ENCODE peak calls at places on chromosomes 6 and 20, in five cellular contexts. One of them, this sample, is unnamed.
A peak's percentile ranks its signal among the peaks of the same experiment; 100 is the strongest.

GRCh38 chr6:26032387-26033131 is 54.7 kb upstream of the HFE start:
- DNase-seq in SHP77: no peak
- DNase-seq in kidney tubule cell: peak; percentile 69
- DNase-seq in esophagus squamous epithelium: no peak
- DNase-seq in HFF-Myc: no peak
- DNase-seq in this sample: no peak

GRCh38 chr20:36646678-36647077 is 682 bp upstream of the SLA2 start:
- DNase-seq in HFF-Myc: no peak
- DNase-seq in kidney tubule cell: no peak
- DNase-seq in esophagus squamous epithelium: no peak
- DNase-seq in SHP77: no peak
- DNase-seq in this sample: no peak

GRCh38 chr6:104118274-104118673 is 741.4 kb downstream of the HACE1 start:
- DNase-seq in HFF-Myc: no peak
- DNase-seq in kidney tubule cell: peak; percentile 51
- DNase-seq in SHP77: no peak
- DNase-seq in esophagus squamous epithelium: no peak
- DNase-seq in this sample: no peak

GRCh38 chr20:61295726-61296628 is 43.9 kb downstream of the CDH4 start:
- DNase-seq in esophagus squamous epithelium: no peak
- DNase-seq in HFF-Myc: no peak
- DNase-seq in SHP77: no peak
- DNase-seq in kidney tubule cell: no peak
- DNase-seq in this sample: no peak

GRCh38 chr6:56343295-56343694 is 95.9 kb upstream of the COL21A1 start:
- DNase-seq in SHP77: no peak
- DNase-seq in esophagus squamous epithelium: no peak
- DNase-seq in HFF-Myc: no peak
- DNase-seq in kidney tubule cell: no peak
- DNase-seq in this sample: no peak

GRCh38 chr20:461254-462198 is 807 bp downstream of the TBC1D20 start:
- DNase-seq in kidney tubule cell: peak; percentile 56
- DNase-seq in HFF-Myc: no peak
- DNase-seq in esophagus squamous epithelium: no peak
- DNase-seq in SHP77: peak; percentile 40
- DNase-seq in this sample: peak; percentile 69

GRCh38 chr20:1809121-1809520 is 86.1 kb upstream of the SIRPA start:
- DNase-seq in kidney tubule cell: peak; percentile 97
- DNase-seq in SHP77: no peak
- DNase-seq in esophagus squamous epithelium: no peak
- DNase-seq in HFF-Myc: peak; percentile 40
- DNase-seq in this sample: no peak

GRCh38 chr6:14448246-14448645 is 330.7 kb downstream of the CD83 start:
- DNase-seq in SHP77: no peak
- DNase-seq in kidney tubule cell: no peak
- DNase-seq in esophagus squamous epithelium: no peak
- DNase-seq in HFF-Myc: no peak
- DNase-seq in this sample: no peak

GRCh38 chr20:50379049-50379990 is 130.9 kb upstream of the PTPN1 start:
- DNase-seq in HFF-Myc: peak; percentile 51
- DNase-seq in SHP77: peak; percentile 54
- DNase-seq in kidney tubule cell: no peak
- DNase-seq in esophagus squamous epithelium: peak; percentile 14
- DNase-seq in this sample: peak; percentile 94

GRCh38 chr20:25325073-25325472 is 65.6 kb downstream of the ABHD12 start:
- DNase-seq in esophagus squamous epithelium: no peak
- DNase-seq in SHP77: no peak
- DNase-seq in HFF-Myc: no peak
- DNase-seq in kidney tubule cell: no peak
- DNase-seq in this sample: no peak

GRCh38 chr6:38348366-38348765 is 291.4 kb downstream of the BTBD9 start:
- DNase-seq in HFF-Myc: no peak
- DNase-seq in esophagus squamous epithelium: no peak
- DNase-seq in kidney tubule cell: no peak
- DNase-seq in SHP77: no peak
- DNase-seq in this sample: no peak

GRCh38 chr6:168601101-168601500 is 160.1 kb downstream of the SMOC2 start:
- DNase-seq in kidney tubule cell: no peak
- DNase-seq in SHP77: no peak
- DNase-seq in HFF-Myc: no peak
- DNase-seq in esophagus squamous epithelium: no peak
- DNase-seq in this sample: no peak

GRCh38 chr20:17594443-17594842 is 24.6 kb downstream of the DSTN start:
- DNase-seq in esophagus squamous epithelium: no peak
- DNase-seq in SHP77: no peak
- DNase-seq in kidney tubule cell: peak; percentile 40
- DNase-seq in HFF-Myc: no peak
- DNase-seq in this sample: no peak

GRCh38 chr6:50030777-50031562 is 9.2 kb upstream of the DEFB110 start:
- DNase-seq in esophagus squamous epithelium: no peak
- DNase-seq in HFF-Myc: no peak
- DNase-seq in SHP77: peak; percentile 81
- DNase-seq in kidney tubule cell: peak; percentile 6
- DNase-seq in this sample: no peak

GRCh38 chr20:23966927-23967615 is 21.5 kb downstream of the GGTLC1 start:
- DNase-seq in esophagus squamous epithelium: no peak
- DNase-seq in HFF-Myc: no peak
- DNase-seq in SHP77: no peak
- DNase-seq in kidney tubule cell: no peak
- DNase-seq in this sample: peak; percentile 58

GRCh38 chr20:3313681-3314080 is 74.7 kb upstream of the SLC4A11 start:
- DNase-seq in kidney tubule cell: peak; percentile 9
- DNase-seq in esophagus squamous epithelium: no peak
- DNase-seq in HFF-Myc: no peak
- DNase-seq in SHP77: peak; percentile 44
- DNase-seq in this sample: no peak

GRCh38 chr6:170176621-170177382 is 114.1 kb downstream of the DLL1 start:
- DNase-seq in HFF-Myc: no peak
- DNase-seq in SHP77: peak; percentile 49
- DNase-seq in esophagus squamous epithelium: no peak
- DNase-seq in kidney tubule cell: no peak
- DNase-seq in this sample: no peak

GRCh38 chr20:44218441-44218840 is 7.9 kb upstream of the OSER1 start:
- DNase-seq in HFF-Myc: no peak
- DNase-seq in kidney tubule cell: no peak
- DNase-seq in SHP77: no peak
- DNase-seq in esophagus squamous epithelium: no peak
- DNase-seq in this sample: no peak

GRCh38 chr6:80438728-80439127 is 332.3 kb downstream of the BCKDHB start:
- DNase-seq in SHP77: no peak
- DNase-seq in esophagus squamous epithelium: no peak
- DNase-seq in HFF-Myc: peak; percentile 59
- DNase-seq in kidney tubule cell: peak; percentile 77
- DNase-seq in this sample: no peak

GRCh38 chr6:110039996-110040383 is 61.9 kb downstream of the GPR6 start:
- DNase-seq in HFF-Myc: peak; percentile 11
- DNase-seq in SHP77: peak; percentile 61
- DNase-seq in kidney tubule cell: peak; percentile 54
- DNase-seq in esophagus squamous epithelium: no peak
- DNase-seq in this sample: no peak

GRCh38 chr6:101705866-101706265 is 312.4 kb downstream of the GRIK2 start:
- DNase-seq in kidney tubule cell: no peak
- DNase-seq in HFF-Myc: no peak
- DNase-seq in esophagus squamous epithelium: no peak
- DNase-seq in SHP77: no peak
- DNase-seq in this sample: no peak

GRCh38 chr20:3818155-3819151 is 1.9 kb upstream of the AP5S1 start:
- DNase-seq in HFF-Myc: peak; percentile 85
- DNase-seq in kidney tubule cell: peak; percentile 81
- DNase-seq in SHP77: peak; percentile 95
- DNase-seq in esophagus squamous epithelium: no peak
- DNase-seq in this sample: peak; percentile 79

GRCh38 chr20:2658414-2659354 is 5.3 kb downstream of the IDH3B start:
- DNase-seq in SHP77: no peak
- DNase-seq in esophagus squamous epithelium: no peak
- DNase-seq in HFF-Myc: peak; percentile 52
- DNase-seq in kidney tubule cell: peak; percentile 26
- DNase-seq in this sample: no peak

GRCh38 chr6:164039954-164040375 is 625.4 kb downstream of the QKI start:
- DNase-seq in SHP77: no peak
- DNase-seq in kidney tubule cell: peak; percentile 74
- DNase-seq in esophagus squamous epithelium: no peak
- DNase-seq in HFF-Myc: no peak
- DNase-seq in this sample: peak; percentile 45

GRCh38 chr6:7129784-7130569 is 22.2 kb downstream of the RREB1 start:
- DNase-seq in SHP77: peak; percentile 5
- DNase-seq in kidney tubule cell: peak; percentile 23
- DNase-seq in esophagus squamous epithelium: no peak
- DNase-seq in HFF-Myc: no peak
- DNase-seq in this sample: peak; percentile 57